ENCODE peak calls at places on chromosomes 4 and X, in seven cellular contexts. One of them, this sample, is unnamed.

GRCh38 chr4:76354517-76355473 is 48.3 kb downstream of the STBD1 start:
- DNase-seq in activated CD8-positive, alpha-beta memory T cell treated with anti-CD3 and anti-CD28 coated beads, Interleukin-2, amount 50 U/mL, for 48 hours: no peak
- DNase-seq in esophagus muscularis mucosa: no peak
- DNase-seq in astrocyte of the spinal cord: no peak
- DNase-seq in RWPE2: no peak
- DNase-seq in stimulated activated CD4-positive, alpha-beta T cell treated with anti-CD3 and anti-CD28 coated beads, Interleukin-2, amount 100 ng/mL, for 4 hours: no peak
- DNase-seq in psoas muscle: no peak
- DNase-seq in this sample: no peak

GRCh38 chrX:81528041-81528440 is 326.1 kb downstream of the SH3BGRL start:
- DNase-seq in activated CD8-positive, alpha-beta memory T cell treated with anti-CD3 and anti-CD28 coated beads, Interleukin-2, amount 50 U/mL, for 48 hours: no peak
- DNase-seq in esophagus muscularis mucosa: no peak
- DNase-seq in astrocyte of the spinal cord: no peak
- DNase-seq in RWPE2: no peak
- DNase-seq in stimulated activated CD4-positive, alpha-beta T cell treated with anti-CD3 and anti-CD28 coated beads, Interleukin-2, amount 100 ng/mL, for 4 hours: no peak
- DNase-seq in psoas muscle: no peak
- DNase-seq in this sample: no peak

GRCh38 chrX:101407167-101407747 is 468 bp downstream of the GLA start:
- DNase-seq in activated CD8-positive, alpha-beta memory T cell treated with anti-CD3 and anti-CD28 coated beads, Interleukin-2, amount 50 U/mL, for 48 hours: no peak
- DNase-seq in esophagus muscularis mucosa: no peak
- DNase-seq in astrocyte of the spinal cord: no peak
- DNase-seq in RWPE2: no peak
- DNase-seq in stimulated activated CD4-positive, alpha-beta T cell treated with anti-CD3 and anti-CD28 coated beads, Interleukin-2, amount 100 ng/mL, for 4 hours: no peak
- DNase-seq in psoas muscle: no peak
- DNase-seq in this sample: no peak

GRCh38 chrX:10859353-10859752 is 239.0 kb upstream of the MID1 start:
- DNase-seq in activated CD8-positive, alpha-beta memory T cell treated with anti-CD3 and anti-CD28 coated beads, Interleukin-2, amount 50 U/mL, for 48 hours: no peak
- DNase-seq in esophagus muscularis mucosa: no peak
- DNase-seq in astrocyte of the spinal cord: no peak
- DNase-seq in RWPE2: no peak
- DNase-seq in stimulated activated CD4-positive, alpha-beta T cell treated with anti-CD3 and anti-CD28 coated beads, Interleukin-2, amount 100 ng/mL, for 4 hours: no peak
- DNase-seq in psoas muscle: no peak
- DNase-seq in this sample: no peak

GRCh38 chr4:187687701-187688100 is 307.9 kb upstream of the ZFP42 start:
- DNase-seq in activated CD8-positive, alpha-beta memory T cell treated with anti-CD3 and anti-CD28 coated beads, Interleukin-2, amount 50 U/mL, for 48 hours: no peak
- DNase-seq in esophagus muscularis mucosa: no peak
- DNase-seq in astrocyte of the spinal cord: no peak
- DNase-seq in RWPE2: no peak
- DNase-seq in stimulated activated CD4-positive, alpha-beta T cell treated with anti-CD3 and anti-CD28 coated beads, Interleukin-2, amount 100 ng/mL, for 4 hours: no peak
- DNase-seq in psoas muscle: no peak
- DNase-seq in this sample: no peak

GRCh38 chrX:41381685-41382084 is 47.7 kb downstream of the DDX3X start:
- DNase-seq in activated CD8-positive, alpha-beta memory T cell treated with anti-CD3 and anti-CD28 coated beads, Interleukin-2, amount 50 U/mL, for 48 hours: no peak
- DNase-seq in esophagus muscularis mucosa: no peak
- DNase-seq in astrocyte of the spinal cord: peak; percentile 73
- DNase-seq in RWPE2: peak; percentile 64
- DNase-seq in stimulated activated CD4-positive, alpha-beta T cell treated with anti-CD3 and anti-CD28 coated beads, Interleukin-2, amount 100 ng/mL, for 4 hours: no peak
- DNase-seq in psoas muscle: no peak
- DNase-seq in this sample: peak; percentile 61

GRCh38 chrX:10189317-10190268 is 32.8 kb downstream of the CLCN4 start:
- DNase-seq in activated CD8-positive, alpha-beta memory T cell treated with anti-CD3 and anti-CD28 coated beads, Interleukin-2, amount 50 U/mL, for 48 hours: peak; percentile 84
- DNase-seq in esophagus muscularis mucosa: peak; percentile 92
- DNase-seq in astrocyte of the spinal cord: peak; percentile 64
- DNase-seq in RWPE2: no peak
- DNase-seq in stimulated activated CD4-positive, alpha-beta T cell treated with anti-CD3 and anti-CD28 coated beads, Interleukin-2, amount 100 ng/mL, for 4 hours: peak; percentile 45
- DNase-seq in psoas muscle: peak; percentile 76
- DNase-seq in this sample: peak; percentile 27

GRCh38 chr4:153418581-153418980 is 47.6 kb upstream of the TMEM131L start:
- DNase-seq in activated CD8-positive, alpha-beta memory T cell treated with anti-CD3 and anti-CD28 coated beads, Interleukin-2, amount 50 U/mL, for 48 hours: no peak
- DNase-seq in esophagus muscularis mucosa: no peak
- DNase-seq in astrocyte of the spinal cord: no peak
- DNase-seq in RWPE2: no peak
- DNase-seq in stimulated activated CD4-positive, alpha-beta T cell treated with anti-CD3 and anti-CD28 coated beads, Interleukin-2, amount 100 ng/mL, for 4 hours: no peak
- DNase-seq in psoas muscle: no peak
- DNase-seq in this sample: no peak

GRCh38 chrX:152635941-152636340 is 1.8 kb upstream of the GABRQ start:
- DNase-seq in activated CD8-positive, alpha-beta memory T cell treated with anti-CD3 and anti-CD28 coated beads, Interleukin-2, amount 50 U/mL, for 48 hours: no peak
- DNase-seq in esophagus muscularis mucosa: no peak
- DNase-seq in astrocyte of the spinal cord: peak; percentile 65
- DNase-seq in RWPE2: no peak
- DNase-seq in stimulated activated CD4-positive, alpha-beta T cell treated with anti-CD3 and anti-CD28 coated beads, Interleukin-2, amount 100 ng/mL, for 4 hours: no peak
- DNase-seq in psoas muscle: no peak
- DNase-seq in this sample: peak; percentile 20

GRCh38 chr4:108166038-108166437 is 2.7 kb downstream of the LEF1 start:
- DNase-seq in activated CD8-positive, alpha-beta memory T cell treated with anti-CD3 and anti-CD28 coated beads, Interleukin-2, amount 50 U/mL, for 48 hours: no peak
- DNase-seq in esophagus muscularis mucosa: no peak
- DNase-seq in astrocyte of the spinal cord: no peak
- DNase-seq in RWPE2: no peak
- DNase-seq in stimulated activated CD4-positive, alpha-beta T cell treated with anti-CD3 and anti-CD28 coated beads, Interleukin-2, amount 100 ng/mL, for 4 hours: no peak
- DNase-seq in psoas muscle: no peak
- DNase-seq in this sample: no peak

GRCh38 chr4:6333301-6334202 is 63.9 kb downstream of the WFS1 start:
- DNase-seq in activated CD8-positive, alpha-beta memory T cell treated with anti-CD3 and anti-CD28 coated beads, Interleukin-2, amount 50 U/mL, for 48 hours: no peak
- DNase-seq in esophagus muscularis mucosa: no peak
- DNase-seq in astrocyte of the spinal cord: no peak
- DNase-seq in RWPE2: no peak
- DNase-seq in stimulated activated CD4-positive, alpha-beta T cell treated with anti-CD3 and anti-CD28 coated beads, Interleukin-2, amount 100 ng/mL, for 4 hours: no peak
- DNase-seq in psoas muscle: peak; percentile 39
- DNase-seq in this sample: no peak

GRCh38 chr4:41281038-41281634 is 24.4 kb downstream of the UCHL1 start:
- DNase-seq in activated CD8-positive, alpha-beta memory T cell treated with anti-CD3 and anti-CD28 coated beads, Interleukin-2, amount 50 U/mL, for 48 hours: no peak
- DNase-seq in esophagus muscularis mucosa: no peak
- DNase-seq in astrocyte of the spinal cord: peak; percentile 78
- DNase-seq in RWPE2: no peak
- DNase-seq in stimulated activated CD4-positive, alpha-beta T cell treated with anti-CD3 and anti-CD28 coated beads, Interleukin-2, amount 100 ng/mL, for 4 hours: no peak
- DNase-seq in psoas muscle: no peak
- DNase-seq in this sample: peak; percentile 89

GRCh38 chr4:88792268-88792781 is 94.7 kb upstream of the NAP1L5 start:
- DNase-seq in activated CD8-positive, alpha-beta memory T cell treated with anti-CD3 and anti-CD28 coated beads, Interleukin-2, amount 50 U/mL, for 48 hours: no peak
- DNase-seq in esophagus muscularis mucosa: no peak
- DNase-seq in astrocyte of the spinal cord: peak; percentile 79
- DNase-seq in RWPE2: no peak
- DNase-seq in stimulated activated CD4-positive, alpha-beta T cell treated with anti-CD3 and anti-CD28 coated beads, Interleukin-2, amount 100 ng/mL, for 4 hours: no peak
- DNase-seq in psoas muscle: no peak
- DNase-seq in this sample: peak; percentile 59

GRCh38 chr4:6092131-6092530 is 73.9 kb upstream of the C4orf50 start:
- DNase-seq in activated CD8-positive, alpha-beta memory T cell treated with anti-CD3 and anti-CD28 coated beads, Interleukin-2, amount 50 U/mL, for 48 hours: no peak
- DNase-seq in esophagus muscularis mucosa: no peak
- DNase-seq in astrocyte of the spinal cord: no peak
- DNase-seq in RWPE2: no peak
- DNase-seq in stimulated activated CD4-positive, alpha-beta T cell treated with anti-CD3 and anti-CD28 coated beads, Interleukin-2, amount 100 ng/mL, for 4 hours: no peak
- DNase-seq in psoas muscle: no peak
- DNase-seq in this sample: no peak

GRCh38 chr4:145234086-145234694 is 53.8 kb upstream of the OTUD4 start:
- DNase-seq in activated CD8-positive, alpha-beta memory T cell treated with anti-CD3 and anti-CD28 coated beads, Interleukin-2, amount 50 U/mL, for 48 hours: no peak
- DNase-seq in esophagus muscularis mucosa: no peak
- DNase-seq in astrocyte of the spinal cord: peak; percentile 69
- DNase-seq in RWPE2: no peak
- DNase-seq in stimulated activated CD4-positive, alpha-beta T cell treated with anti-CD3 and anti-CD28 coated beads, Interleukin-2, amount 100 ng/mL, for 4 hours: peak; percentile 47
- DNase-seq in psoas muscle: no peak
- DNase-seq in this sample: peak; percentile 76

GRCh38 chr4:154608555-154609252 is 3.8 kb downstream of the FGG start:
- DNase-seq in activated CD8-positive, alpha-beta memory T cell treated with anti-CD3 and anti-CD28 coated beads, Interleukin-2, amount 50 U/mL, for 48 hours: no peak
- DNase-seq in esophagus muscularis mucosa: no peak
- DNase-seq in astrocyte of the spinal cord: no peak
- DNase-seq in RWPE2: no peak
- DNase-seq in stimulated activated CD4-positive, alpha-beta T cell treated with anti-CD3 and anti-CD28 coated beads, Interleukin-2, amount 100 ng/mL, for 4 hours: no peak
- DNase-seq in psoas muscle: no peak
- DNase-seq in this sample: no peak

GRCh38 chr4:185276036-185276435 is 66.6 kb downstream of the SNX25 start:
- DNase-seq in activated CD8-positive, alpha-beta memory T cell treated with anti-CD3 and anti-CD28 coated beads, Interleukin-2, amount 50 U/mL, for 48 hours: no peak
- DNase-seq in esophagus muscularis mucosa: no peak
- DNase-seq in astrocyte of the spinal cord: peak; percentile 47
- DNase-seq in RWPE2: no peak
- DNase-seq in stimulated activated CD4-positive, alpha-beta T cell treated with anti-CD3 and anti-CD28 coated beads, Interleukin-2, amount 100 ng/mL, for 4 hours: no peak
- DNase-seq in psoas muscle: no peak
- DNase-seq in this sample: peak; percentile 25

GRCh38 chr4:114539985-114540384 is 58.6 kb upstream of the UGT8 start:
- DNase-seq in activated CD8-positive, alpha-beta memory T cell treated with anti-CD3 and anti-CD28 coated beads, Interleukin-2, amount 50 U/mL, for 48 hours: no peak
- DNase-seq in esophagus muscularis mucosa: no peak
- DNase-seq in astrocyte of the spinal cord: no peak
- DNase-seq in RWPE2: no peak
- DNase-seq in stimulated activated CD4-positive, alpha-beta T cell treated with anti-CD3 and anti-CD28 coated beads, Interleukin-2, amount 100 ng/mL, for 4 hours: no peak
- DNase-seq in psoas muscle: no peak
- DNase-seq in this sample: no peak

GRCh38 chr4:63122955-63123354 is 1286.3 kb downstream of the TECRL start:
- DNase-seq in activated CD8-positive, alpha-beta memory T cell treated with anti-CD3 and anti-CD28 coated beads, Interleukin-2, amount 50 U/mL, for 48 hours: no peak
- DNase-seq in esophagus muscularis mucosa: no peak
- DNase-seq in astrocyte of the spinal cord: no peak
- DNase-seq in RWPE2: no peak
- DNase-seq in stimulated activated CD4-positive, alpha-beta T cell treated with anti-CD3 and anti-CD28 coated beads, Interleukin-2, amount 100 ng/mL, for 4 hours: no peak
- DNase-seq in psoas muscle: no peak
- DNase-seq in this sample: no peak

GRCh38 chr4:33841120-33841519 is 2403.2 kb downstream of the ARAP2 start:
- DNase-seq in activated CD8-positive, alpha-beta memory T cell treated with anti-CD3 and anti-CD28 coated beads, Interleukin-2, amount 50 U/mL, for 48 hours: no peak
- DNase-seq in esophagus muscularis mucosa: no peak
- DNase-seq in astrocyte of the spinal cord: no peak
- DNase-seq in RWPE2: no peak
- DNase-seq in stimulated activated CD4-positive, alpha-beta T cell treated with anti-CD3 and anti-CD28 coated beads, Interleukin-2, amount 100 ng/mL, for 4 hours: no peak
- DNase-seq in psoas muscle: no peak
- DNase-seq in this sample: no peak

GRCh38 chr4:42018451-42018850 is 28.1 kb downstream of the SLC30A9 start:
- DNase-seq in activated CD8-positive, alpha-beta memory T cell treated with anti-CD3 and anti-CD28 coated beads, Interleukin-2, amount 50 U/mL, for 48 hours: no peak
- DNase-seq in esophagus muscularis mucosa: no peak
- DNase-seq in astrocyte of the spinal cord: peak; percentile 15
- DNase-seq in RWPE2: no peak
- DNase-seq in stimulated activated CD4-positive, alpha-beta T cell treated with anti-CD3 and anti-CD28 coated beads, Interleukin-2, amount 100 ng/mL, for 4 hours: no peak
- DNase-seq in psoas muscle: no peak
- DNase-seq in this sample: no peak

GRCh38 chrX:24357101-24357500 is 3.3 kb upstream of the SUPT20HL1 start:
- DNase-seq in activated CD8-positive, alpha-beta memory T cell treated with anti-CD3 and anti-CD28 coated beads, Interleukin-2, amount 50 U/mL, for 48 hours: no peak
- DNase-seq in esophagus muscularis mucosa: no peak
- DNase-seq in astrocyte of the spinal cord: no peak
- DNase-seq in RWPE2: no peak
- DNase-seq in stimulated activated CD4-positive, alpha-beta T cell treated with anti-CD3 and anti-CD28 coated beads, Interleukin-2, amount 100 ng/mL, for 4 hours: no peak
- DNase-seq in psoas muscle: no peak
- DNase-seq in this sample: no peak

This sample was measured in RWPE1.